ENCODE peak calls at places on chromosomes 2 and 18, in ten cellular contexts. One of them, this sample, is unnamed.

GRCh38 chr2:62884514-62884913 is 166.1 kb upstream of the OTX1 start:
- DNase-seq in left ventricle myocardium inferior: no peak
- DNase-seq in coronary artery: no peak
- DNase-seq in LHCN-M2: no peak
- DNase-seq in stomach: no peak
- DNase-seq in mammary epithelial cell: no peak
- DNase-seq in Kasumi-1: no peak
- DNase-seq in cardiac fibroblast: no peak
- DNase-seq in substantia nigra: no peak
- DNase-seq in tibial artery: no peak
- DNase-seq in this sample: no peak

GRCh38 chr2:36702781-36703180 is 6.3 kb downstream of the VIT start:
- DNase-seq in mammary epithelial cell: no peak
- DNase-seq in tibial artery: no peak
- DNase-seq in LHCN-M2: no peak
- DNase-seq in coronary artery: no peak
- DNase-seq in stomach: no peak
- DNase-seq in left ventricle myocardium inferior: no peak
- DNase-seq in Kasumi-1: no peak
- DNase-seq in cardiac fibroblast: no peak
- DNase-seq in substantia nigra: no peak
- DNase-seq in this sample: no peak

GRCh38 chr2:177799531-177799930 is 273.0 kb downstream of the PDE11A start:
- DNase-seq in coronary artery: no peak
- DNase-seq in tibial artery: no peak
- DNase-seq in LHCN-M2: peak; percentile 14
- DNase-seq in left ventricle myocardium inferior: no peak
- DNase-seq in cardiac fibroblast: peak; percentile 2
- DNase-seq in substantia nigra: no peak
- DNase-seq in Kasumi-1: peak; percentile 90
- DNase-seq in mammary epithelial cell: no peak
- DNase-seq in stomach: no peak
- DNase-seq in this sample: no peak

GRCh38 chr2:186588940-186589732 is 720 bp upstream of the ITGAV start:
- DNase-seq in tibial artery: no peak
- DNase-seq in LHCN-M2: no peak
- DNase-seq in substantia nigra: no peak
- DNase-seq in stomach: no peak
- DNase-seq in coronary artery: no peak
- DNase-seq in left ventricle myocardium inferior: no peak
- DNase-seq in cardiac fibroblast: no peak
- DNase-seq in Kasumi-1: no peak
- DNase-seq in mammary epithelial cell: no peak
- DNase-seq in this sample: no peak

GRCh38 chr2:186328848-186329247 is 157.2 kb upstream of the ZC3H15 start:
- DNase-seq in cardiac fibroblast: no peak
- DNase-seq in LHCN-M2: no peak
- DNase-seq in mammary epithelial cell: no peak
- DNase-seq in substantia nigra: no peak
- DNase-seq in tibial artery: no peak
- DNase-seq in Kasumi-1: no peak
- DNase-seq in coronary artery: no peak
- DNase-seq in stomach: no peak
- DNase-seq in left ventricle myocardium inferior: no peak
- DNase-seq in this sample: no peak

GRCh38 chr2:212520340-212520739 is 18.3 kb downstream of the ERBB4 start:
- DNase-seq in cardiac fibroblast: peak; percentile 6
- DNase-seq in mammary epithelial cell: no peak
- DNase-seq in tibial artery: no peak
- DNase-seq in coronary artery: no peak
- DNase-seq in LHCN-M2: no peak
- DNase-seq in Kasumi-1: no peak
- DNase-seq in substantia nigra: no peak
- DNase-seq in stomach: no peak
- DNase-seq in left ventricle myocardium inferior: no peak
- DNase-seq in this sample: peak; percentile 7

GRCh38 chr2:138601438-138602165 is 100.0 kb downstream of the SPOPL start:
- DNase-seq in tibial artery: no peak
- DNase-seq in Kasumi-1: no peak
- DNase-seq in substantia nigra: no peak
- DNase-seq in LHCN-M2: peak; percentile 64
- DNase-seq in left ventricle myocardium inferior: no peak
- DNase-seq in mammary epithelial cell: no peak
- DNase-seq in coronary artery: no peak
- DNase-seq in cardiac fibroblast: no peak
- DNase-seq in stomach: no peak
- DNase-seq in this sample: no peak

GRCh38 chr2:158197940-158198339 is 96.3 kb downstream of the UPP2 start:
- DNase-seq in left ventricle myocardium inferior: no peak
- DNase-seq in substantia nigra: no peak
- DNase-seq in stomach: peak; percentile 37
- DNase-seq in Kasumi-1: no peak
- DNase-seq in cardiac fibroblast: no peak
- DNase-seq in coronary artery: no peak
- DNase-seq in LHCN-M2: no peak
- DNase-seq in tibial artery: no peak
- DNase-seq in mammary epithelial cell: no peak
- DNase-seq in this sample: no peak

GRCh38 chr18:28669165-28669564 is 492.2 kb upstream of the CDH2 start:
- DNase-seq in substantia nigra: no peak
- DNase-seq in stomach: no peak
- DNase-seq in tibial artery: no peak
- DNase-seq in mammary epithelial cell: no peak
- DNase-seq in cardiac fibroblast: no peak
- DNase-seq in left ventricle myocardium inferior: no peak
- DNase-seq in LHCN-M2: no peak
- DNase-seq in Kasumi-1: no peak
- DNase-seq in coronary artery: no peak
- DNase-seq in this sample: no peak